ENCODE peak calls at places on chromosomes 11 and 22, in four cellular contexts. D is stimulated activated effector memory CD8-positive, alpha-beta T cell treated with anti-CD3 and anti-CD28 coated beads, Interleukin-12 subunit alpha, Interleukin-12 subunit beta, amount 100 ng/mL, for 72 hours; B is T-helper 2 cell; N is tibial nerve. M is an unnamed sample.

GRCh38 chr22:46520880-46521279 is 16.5 kb downstream of the CELSR1 start:
- DNase-seq in D (no peak), B (no peak), N (no peak), M (no peak)

GRCh38 chr11:34600339-34601084 is 20.4 kb upstream of the EHF start:
- DNase-seq in D (no peak), B (no peak), N (no peak), M (no peak)

GRCh38 chr22:27298387-27299141 is 503.0 kb downstream of the MN1 start:
- DNase-seq in D (no peak), B (no peak), N (no peak), M (no peak)

GRCh38 chr11:62457474-62457873 is 38.6 kb downstream of the SCGB1A1 start:
- DNase-seq in D (no peak), B (no peak), N (no peak), M (no peak)

GRCh38 chr11:102831128-102831708 is 12.2 kb downstream of the MMP3 start:
- DNase-seq in D (no peak), B (no peak), N (peak; percentile 30), M (no peak)

GRCh38 chr11:120126543-120126942 is 11.4 kb downstream of the TRIM29 start:
- DNase-seq in D (no peak), B (no peak), N (no peak), M (no peak)

GRCh38 chr11:2931771-2932738 is 2.8 kb upstream of the PHLDA2 start:
- DNase-seq in D (no peak), B (no peak), N (no peak), M (no peak)

GRCh38 chr22:38040953-38041759 is 16.0 kb upstream of the PICK1 start:
- DNase-seq in D (no peak), B (no peak), N (no peak), M (no peak)

GRCh38 chr11:69374110-69374981 is 80.4 kb downstream of the MYEOV start:
- DNase-seq in D (no peak), B (no peak), N (no peak), M (peak; percentile 11)

GRCh38 chr11:69274531-69275016 is 19.4 kb upstream of the MYEOV start:
- DNase-seq in D (no peak), B (no peak), N (no peak), M (no peak)

GRCh38 chr11:64120951-64121569 is 44.9 kb downstream of the MACROD1 start:
- DNase-seq in D (no peak), B (no peak), N (no peak), M (no peak)

GRCh38 chr11:119874660-119875238 is 145.7 kb upstream of the NECTIN1 start:
- DNase-seq in D (no peak), B (no peak), N (no peak), M (no peak)

GRCh38 chr11:107561688-107562087 is 3.8 kb downstream of the ALKBH8 start:
- DNase-seq in D (no peak), B (no peak), N (no peak), M (no peak)

GRCh38 chr11:91124363-91124762 is 901.5 kb upstream of the CHORDC1 start:
- DNase-seq in D (no peak), B (no peak), N (no peak), M (no peak)

GRCh38 chr11:57474017-57474750 is 13.9 kb downstream of the RTN4RL2 start:
- DNase-seq in D (no peak), B (no peak), N (no peak), M (no peak)

GRCh38 chr11:76560219-76560618 is 110.3 kb downstream of the LRRC32 start:
- DNase-seq in D (no peak), B (no peak), N (no peak), M (no peak)

GRCh38 chr11:65421204-65422103 is 1.1 kb upstream of the NEAT1 start:
- DNase-seq in D (peak; percentile 76), B (peak; percentile 82), N (peak; percentile 92), M (peak; percentile 72)

GRCh38 chr22:17773606-17774205 is 563 bp downstream of the BID start:
- DNase-seq in D (peak; percentile 56), B (peak; percentile 40), N (no peak), M (peak; percentile 63)

GRCh38 chr11:91158297-91158696 is 935.4 kb upstream of the CHORDC1 start:
- DNase-seq in D (no peak), B (no peak), N (no peak), M (no peak)

GRCh38 chr11:114057147-114057546 is 2.4 kb upstream of the ZBTB16 start:
- DNase-seq in D (no peak), B (no peak), N (no peak), M (no peak)